ENCODE peak calls at places on chromosomes 11 and 22, in eight cellular contexts. Y is NCI-H1105; Q is esophagus squamous epithelium; P is kidney glomerular epithelial cell; H is NCI-H774; M is stimulated activated naive CD4-positive, alpha-beta T cell treated with Interleukin-2 at 50 U/mL for 16 hours; B is adipocyte; X is Daoy. I is an unnamed sample.

GRCh38 chr22:22702159-22702873 is 57.9 kb downstream of the GGTLC2 start:
- DNase-seq in Y (no peak), Q (no peak), P (no peak), H (no peak), M (no peak), B (no peak), X (no peak), I (peak; percentile 57)

GRCh38 chr11:41926339-41926738 is 466.9 kb upstream of the LRRC4C start:
- DNase-seq in Y (no peak), Q (no peak), P (no peak), H (no peak), M (no peak), B (no peak), X (no peak), I (no peak)

GRCh38 chr11:111367411-111368284 is 11.4 kb downstream of the POU2AF1 start:
- DNase-seq in Y (no peak), Q (no peak), P (no peak), H (no peak), M (no peak), B (no peak), X (no peak), I (no peak)

GRCh38 chr11:17063171-17064002 is 14.1 kb downstream of the RPS13 start:
- DNase-seq in Y (peak; percentile 10), Q (no peak), P (peak; percentile 18), H (peak; percentile 24), M (peak; percentile 36), B (peak; percentile 76), X (peak; percentile 58), I (peak; percentile 28)

GRCh38 chr22:49942565-49943404 is 17.8 kb upstream of the PIM3 start:
- DNase-seq in Y (no peak), Q (no peak), P (no peak), H (no peak), M (no peak), B (no peak), X (no peak), I (no peak)

GRCh38 chr11:72848846-72849466 is 34.7 kb downstream of the ATG16L2 start:
- DNase-seq in Y (no peak), Q (no peak), P (peak; percentile 9), H (no peak), M (no peak), B (peak; percentile 52), X (no peak), I (peak; percentile 28)

GRCh38 chr11:17972987-17973386 is 39.9 kb downstream of the SERGEF start:
- DNase-seq in Y (no peak), Q (no peak), P (no peak), H (no peak), M (no peak), B (peak; percentile 86), X (peak; percentile 67), I (peak; percentile 70)

GRCh38 chr11:116082256-116082655 is 578.0 kb upstream of the CADM1 start:
- DNase-seq in Y (no peak), Q (no peak), P (no peak), H (no peak), M (no peak), B (no peak), X (peak; percentile 32), I (no peak)

GRCh38 chr11:43282607-43283440 is 29.0 kb upstream of the API5 start:
- DNase-seq in Y (peak; percentile 27), Q (no peak), P (peak; percentile 11), H (peak; percentile 20), M (peak; percentile 9), B (peak; percentile 63), X (peak; percentile 5), I (peak; percentile 9)

GRCh38 chr11:35304393-35304790 is 115.0 kb downstream of the SLC1A2 start:
- DNase-seq in Y (no peak), Q (no peak), P (peak; percentile 12), H (no peak), M (no peak), B (peak; percentile 41), X (peak; percentile 52), I (peak; percentile 84)

GRCh38 chr11:92667446-92668165 is 301.8 kb upstream of the MTNR1B start:
- DNase-seq in Y (no peak), Q (no peak), P (no peak), H (peak; percentile 71), M (no peak), B (no peak), X (no peak), I (no peak)

GRCh38 chr11:113997473-113997872 is 22.6 kb downstream of the HTR3A start:
- DNase-seq in Y (no peak), Q (no peak), P (no peak), H (no peak), M (no peak), B (no peak), X (no peak), I (no peak)

I was measured in renal cortical epithelial cell.